ENCODE peak calls at places on chromosome 22, in ten cellular contexts. One of them, this sample, is unnamed.

GRCh38 chr22:50304528-50305392 is 2.7 kb downstream of the PLXNB2 start:
- DNase-seq in chondrocyte: no peak
- DNase-seq in AG09319: no peak
- DNase-seq in fibroblast of villous mesenchyme: no peak
- DNase-seq in transverse colon: peak
- DNase-seq in fibroblast of the aortic adventitia: peak
- DNase-seq in IMR-90: no peak
- DNase-seq in GM20000: no peak
- DNase-seq in uterus: peak
- DNase-seq in retinal pigment epithelial cell: peak
- DNase-seq in this sample: no peak

GRCh38 chr22:24133187-24133965 is 47.9 kb upstream of the SUSD2 start:
- DNase-seq in chondrocyte: no peak
- DNase-seq in AG09319: no peak
- DNase-seq in fibroblast of villous mesenchyme: peak
- DNase-seq in transverse colon: no peak
- DNase-seq in fibroblast of the aortic adventitia: no peak
- DNase-seq in IMR-90: peak
- DNase-seq in GM20000: no peak
- DNase-seq in uterus: no peak
- DNase-seq in retinal pigment epithelial cell: no peak
- DNase-seq in this sample: no peak

GRCh38 chr22:44024288-44024908 is at the start of gene PARVB:
- DNase-seq in chondrocyte: no peak
- DNase-seq in AG09319: no peak
- DNase-seq in fibroblast of villous mesenchyme: peak
- DNase-seq in transverse colon: peak
- DNase-seq in fibroblast of the aortic adventitia: peak
- DNase-seq in IMR-90: no peak
- DNase-seq in GM20000: peak
- DNase-seq in uterus: peak
- DNase-seq in retinal pigment epithelial cell: no peak
- DNase-seq in this sample: peak

GRCh38 chr22:19524170-19525115 is at the start of gene CLDN5:
- DNase-seq in chondrocyte: peak
- DNase-seq in AG09319: no peak
- DNase-seq in fibroblast of villous mesenchyme: peak
- DNase-seq in transverse colon: no peak
- DNase-seq in fibroblast of the aortic adventitia: no peak
- DNase-seq in IMR-90: no peak
- DNase-seq in GM20000: peak
- DNase-seq in uterus: peak
- DNase-seq in retinal pigment epithelial cell: no peak
- DNase-seq in this sample: peak

GRCh38 chr22:24179478-24180210 is 1.6 kb upstream of the SUSD2 start:
- DNase-seq in chondrocyte: no peak
- DNase-seq in AG09319: no peak
- DNase-seq in fibroblast of villous mesenchyme: no peak
- DNase-seq in transverse colon: no peak
- DNase-seq in fibroblast of the aortic adventitia: no peak
- DNase-seq in IMR-90: no peak
- DNase-seq in GM20000: no peak
- DNase-seq in uterus: no peak
- DNase-seq in retinal pigment epithelial cell: no peak
- DNase-seq in this sample: no peak

GRCh38 chr22:26546282-26546681 is 34.0 kb upstream of the TFIP11 start:
- DNase-seq in chondrocyte: peak
- DNase-seq in AG09319: no peak
- DNase-seq in fibroblast of villous mesenchyme: no peak
- DNase-seq in transverse colon: no peak
- DNase-seq in fibroblast of the aortic adventitia: no peak
- DNase-seq in IMR-90: no peak
- DNase-seq in GM20000: no peak
- DNase-seq in uterus: no peak
- DNase-seq in retinal pigment epithelial cell: no peak
- DNase-seq in this sample: no peak

GRCh38 chr22:37244114-37244921 is at the start of gene RAC2:
- DNase-seq in chondrocyte: peak
- DNase-seq in AG09319: no peak
- DNase-seq in fibroblast of villous mesenchyme: peak
- DNase-seq in transverse colon: peak
- DNase-seq in fibroblast of the aortic adventitia: peak
- DNase-seq in IMR-90: peak
- DNase-seq in GM20000: peak
- DNase-seq in uterus: peak
- DNase-seq in retinal pigment epithelial cell: no peak
- DNase-seq in this sample: peak

GRCh38 chr22:19805821-19806212 is 45.2 kb downstream of the TBX1 start:
- DNase-seq in chondrocyte: no peak
- DNase-seq in AG09319: no peak
- DNase-seq in fibroblast of villous mesenchyme: no peak
- DNase-seq in transverse colon: peak
- DNase-seq in fibroblast of the aortic adventitia: no peak
- DNase-seq in IMR-90: no peak
- DNase-seq in GM20000: no peak
- DNase-seq in uterus: peak
- DNase-seq in retinal pigment epithelial cell: no peak
- DNase-seq in this sample: no peak

GRCh38 chr22:46560696-46561295 is 23.4 kb upstream of the CELSR1 start:
- DNase-seq in chondrocyte: peak
- DNase-seq in AG09319: no peak
- DNase-seq in fibroblast of villous mesenchyme: no peak
- DNase-seq in transverse colon: no peak
- DNase-seq in fibroblast of the aortic adventitia: no peak
- DNase-seq in IMR-90: no peak
- DNase-seq in GM20000: no peak
- DNase-seq in uterus: no peak
- DNase-seq in retinal pigment epithelial cell: no peak
- DNase-seq in this sample: no peak

GRCh38 chr22:36413022-36413770 is 25.4 kb upstream of the MYH9 start:
- DNase-seq in chondrocyte: no peak
- DNase-seq in AG09319: no peak
- DNase-seq in fibroblast of villous mesenchyme: no peak
- DNase-seq in transverse colon: no peak
- DNase-seq in fibroblast of the aortic adventitia: no peak
- DNase-seq in IMR-90: peak
- DNase-seq in GM20000: no peak
- DNase-seq in uterus: no peak
- DNase-seq in retinal pigment epithelial cell: no peak
- DNase-seq in this sample: no peak

GRCh38 chr22:43399338-43399979 is 12.4 kb upstream of the MPPED1 start:
- DNase-seq in chondrocyte: no peak
- DNase-seq in AG09319: no peak
- DNase-seq in fibroblast of villous mesenchyme: no peak
- DNase-seq in transverse colon: no peak
- DNase-seq in fibroblast of the aortic adventitia: no peak
- DNase-seq in IMR-90: no peak
- DNase-seq in GM20000: no peak
- DNase-seq in uterus: no peak
- DNase-seq in retinal pigment epithelial cell: no peak
- DNase-seq in this sample: no peak

GRCh38 chr22:46072030-46072881 is 78.1 kb upstream of the PPARA start:
- DNase-seq in chondrocyte: peak
- DNase-seq in AG09319: no peak
- DNase-seq in fibroblast of villous mesenchyme: peak
- DNase-seq in transverse colon: peak
- DNase-seq in fibroblast of the aortic adventitia: peak
- DNase-seq in IMR-90: peak
- DNase-seq in GM20000: peak
- DNase-seq in uterus: peak
- DNase-seq in retinal pigment epithelial cell: no peak
- DNase-seq in this sample: peak

GRCh38 chr22:18112440-18112839 is 1.8 kb downstream of the TUBA8 start:
- DNase-seq in chondrocyte: no peak
- DNase-seq in AG09319: no peak
- DNase-seq in fibroblast of villous mesenchyme: no peak
- DNase-seq in transverse colon: no peak
- DNase-seq in fibroblast of the aortic adventitia: no peak
- DNase-seq in IMR-90: no peak
- DNase-seq in GM20000: no peak
- DNase-seq in uterus: no peak
- DNase-seq in retinal pigment epithelial cell: no peak
- DNase-seq in this sample: no peak
- TF ChIP-seq CTCF in chondrocyte: no peak
- TF ChIP-seq CTCF in AG09319: no peak
- TF ChIP-seq CTCF in fibroblast of villous mesenchyme: no peak
- TF ChIP-seq CTCF in transverse colon: no peak
- TF ChIP-seq CTCF in fibroblast of the aortic adventitia: no peak
- TF ChIP-seq CTCF in IMR-90: no peak
- TF ChIP-seq CTCF in GM20000: no peak
- TF ChIP-seq CTCF in uterus: no peak
- TF ChIP-seq CTCF in retinal pigment epithelial cell: no peak
- TF ChIP-seq CTCF in this sample: no peak

DNA sequence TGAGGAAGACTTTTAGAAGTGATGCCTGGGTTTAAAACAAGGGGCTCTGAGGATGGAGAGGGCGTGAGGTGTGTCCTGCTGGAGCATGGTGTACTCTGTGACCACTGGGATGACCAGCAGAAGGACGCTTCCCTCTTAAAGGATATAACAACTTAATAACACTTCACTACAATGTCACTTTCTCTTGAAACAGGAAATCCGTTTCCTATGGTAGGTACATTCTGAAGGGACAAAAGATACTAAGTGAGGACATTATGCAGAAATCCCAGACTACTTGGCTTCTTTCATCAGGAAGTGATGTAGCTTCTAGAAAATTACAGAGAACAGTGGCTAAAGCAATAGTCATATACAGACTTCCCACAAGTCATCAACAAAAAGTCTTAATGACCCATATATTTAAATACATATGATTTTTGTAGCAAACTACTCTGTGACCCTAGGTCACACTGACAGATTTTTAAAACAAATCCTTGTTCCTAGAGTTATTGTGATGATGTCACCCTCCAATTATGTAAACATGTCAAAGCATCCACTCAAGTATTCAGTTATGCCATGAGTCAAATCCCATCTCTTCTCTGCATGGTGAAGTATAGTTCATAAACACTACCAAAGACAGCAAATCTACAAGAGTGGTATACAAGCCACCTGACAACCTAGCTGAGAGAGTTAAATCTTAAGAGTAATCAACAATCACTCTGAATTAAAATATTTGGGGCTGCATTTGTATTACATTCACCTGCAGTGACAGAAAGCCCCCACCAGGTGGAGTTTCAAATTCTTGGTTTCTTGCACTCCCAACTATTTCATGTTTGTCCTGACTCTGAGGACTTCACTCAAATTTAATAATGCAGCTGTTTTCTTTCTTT is 32.8 kb downstream of the PITPNB start:
- DNase-seq in chondrocyte: no peak
- DNase-seq in AG09319: peak
- DNase-seq in fibroblast of villous mesenchyme: peak
- DNase-seq in transverse colon: peak
- DNase-seq in fibroblast of the aortic adventitia: peak
- DNase-seq in IMR-90: peak
- DNase-seq in GM20000: peak
- DNase-seq in uterus: no peak
- DNase-seq in retinal pigment epithelial cell: peak
- DNase-seq in this sample: peak
- TF ChIP-seq CTCF in chondrocyte: peak
- TF ChIP-seq CTCF in AG09319: peak
- TF ChIP-seq CTCF in fibroblast of villous mesenchyme: peak
- TF ChIP-seq CTCF in transverse colon: peak
- TF ChIP-seq CTCF in fibroblast of the aortic adventitia: peak
- TF ChIP-seq CTCF in IMR-90: peak
- TF ChIP-seq CTCF in GM20000: peak
- TF ChIP-seq CTCF in uterus: peak
- TF ChIP-seq CTCF in retinal pigment epithelial cell: peak
- TF ChIP-seq CTCF in this sample: peak

DNA sequence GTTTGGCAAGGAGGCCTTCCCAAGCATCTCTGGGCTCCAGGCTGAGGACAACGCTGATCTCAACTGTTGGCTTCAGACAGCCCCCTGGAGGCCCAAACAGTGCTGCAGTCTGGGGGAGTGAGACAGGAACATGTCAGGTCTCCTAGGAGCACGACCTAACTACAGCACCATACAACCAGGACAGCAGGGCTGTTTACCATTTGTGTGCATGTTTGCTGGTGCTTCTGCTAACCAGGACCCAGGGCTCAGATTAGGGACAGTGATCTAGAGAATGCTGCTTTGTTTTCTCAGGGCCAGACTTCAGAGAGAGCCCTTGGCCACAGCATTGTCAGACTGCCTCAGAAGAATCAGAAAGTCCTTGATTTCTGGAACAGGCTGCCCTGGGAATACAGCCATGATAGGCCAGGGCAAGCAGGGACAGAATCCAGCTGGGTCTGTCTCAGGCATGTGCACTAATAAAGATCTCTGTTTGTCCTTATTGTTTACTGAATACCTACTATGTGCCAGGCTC is 126.5 kb downstream of the VPREB1 start:
- DNase-seq in chondrocyte: no peak
- DNase-seq in AG09319: no peak
- DNase-seq in fibroblast of villous mesenchyme: no peak
- DNase-seq in transverse colon: no peak
- DNase-seq in fibroblast of the aortic adventitia: no peak
- DNase-seq in IMR-90: no peak
- DNase-seq in GM20000: no peak
- DNase-seq in uterus: no peak
- DNase-seq in retinal pigment epithelial cell: no peak
- DNase-seq in this sample: no peak
- TF ChIP-seq CTCF in chondrocyte: no peak
- TF ChIP-seq CTCF in AG09319: no peak
- TF ChIP-seq CTCF in fibroblast of villous mesenchyme: peak
- TF ChIP-seq CTCF in transverse colon: no peak
- TF ChIP-seq CTCF in fibroblast of the aortic adventitia: no peak
- TF ChIP-seq CTCF in IMR-90: no peak
- TF ChIP-seq CTCF in GM20000: no peak
- TF ChIP-seq CTCF in uterus: no peak
- TF ChIP-seq CTCF in retinal pigment epithelial cell: peak
- TF ChIP-seq CTCF in this sample: no peak

GRCh38 chr22:29115682-29116313 is 43.0 kb downstream of the KREMEN1 start:
- DNase-seq in chondrocyte: no peak
- DNase-seq in AG09319: no peak
- DNase-seq in fibroblast of villous mesenchyme: peak
- DNase-seq in transverse colon: no peak
- DNase-seq in fibroblast of the aortic adventitia: peak
- DNase-seq in IMR-90: peak
- DNase-seq in GM20000: no peak
- DNase-seq in uterus: no peak
- DNase-seq in retinal pigment epithelial cell: no peak
- DNase-seq in this sample: no peak

GRCh38 chr22:29113329-29113728 is 40.5 kb downstream of the KREMEN1 start:
- DNase-seq in chondrocyte: no peak
- DNase-seq in AG09319: no peak
- DNase-seq in fibroblast of villous mesenchyme: no peak
- DNase-seq in transverse colon: no peak
- DNase-seq in fibroblast of the aortic adventitia: no peak
- DNase-seq in IMR-90: peak
- DNase-seq in GM20000: no peak
- DNase-seq in uterus: no peak
- DNase-seq in retinal pigment epithelial cell: no peak
- DNase-seq in this sample: no peak

GRCh38 chr22:29112680-29113079 is 39.8 kb downstream of the KREMEN1 start:
- DNase-seq in chondrocyte: no peak
- DNase-seq in AG09319: no peak
- DNase-seq in fibroblast of villous mesenchyme: no peak
- DNase-seq in transverse colon: no peak
- DNase-seq in fibroblast of the aortic adventitia: peak
- DNase-seq in IMR-90: peak
- DNase-seq in GM20000: no peak
- DNase-seq in uterus: no peak
- DNase-seq in retinal pigment epithelial cell: no peak
- DNase-seq in this sample: no peak

GRCh38 chr22:29116397-29117123 is 43.7 kb downstream of the KREMEN1 start:
- DNase-seq in chondrocyte: no peak
- DNase-seq in AG09319: peak
- DNase-seq in fibroblast of villous mesenchyme: peak
- DNase-seq in transverse colon: no peak
- DNase-seq in fibroblast of the aortic adventitia: no peak
- DNase-seq in IMR-90: peak
- DNase-seq in GM20000: no peak
- DNase-seq in uterus: no peak
- DNase-seq in retinal pigment epithelial cell: no peak
- DNase-seq in this sample: no peak

GRCh38 chr22:29114392-29114791 is 41.6 kb downstream of the KREMEN1 start:
- DNase-seq in chondrocyte: no peak
- DNase-seq in AG09319: no peak
- DNase-seq in fibroblast of villous mesenchyme: no peak
- DNase-seq in transverse colon: no peak
- DNase-seq in fibroblast of the aortic adventitia: no peak
- DNase-seq in IMR-90: no peak
- DNase-seq in GM20000: no peak
- DNase-seq in uterus: no peak
- DNase-seq in retinal pigment epithelial cell: no peak
- DNase-seq in this sample: no peak
- TF ChIP-seq CTCF in chondrocyte: no peak
- TF ChIP-seq CTCF in AG09319: no peak
- TF ChIP-seq CTCF in fibroblast of villous mesenchyme: no peak
- TF ChIP-seq CTCF in transverse colon: no peak
- TF ChIP-seq CTCF in fibroblast of the aortic adventitia: no peak
- TF ChIP-seq CTCF in IMR-90: no peak
- TF ChIP-seq CTCF in GM20000: no peak
- TF ChIP-seq CTCF in uterus: no peak
- TF ChIP-seq CTCF in retinal pigment epithelial cell: no peak
- TF ChIP-seq CTCF in this sample: no peak

This sample was measured in GM10248.